ENCODE peak calls at places on chromosomes 7 and 10, in nine cellular contexts. N is stimulated activated effector memory CD8-positive, alpha-beta T cell treated with anti-CD3 and anti-CD28 coated beads, Interleukin-12 subunit alpha, Interleukin-12 subunit beta, amount 100 ng/mL, for 72 hours; D is 8988T; G is SW480; E is retina; C is NCI-H510A; B is adipocyte; F is thoracic aorta; A is type B pancreatic cell. M is an unnamed sample.

GRCh38 chr10:97066877-97067555 is 118.7 kb downstream of the SLIT1 start:
- DNase-seq in N (no peak), D (no peak), G (no peak), E (no peak), C (no peak), B (no peak), F (no peak), A (no peak), M (no peak)

GRCh38 chr10:79436066-79436849 is 9.2 kb downstream of the ZCCHC24 start:
- DNase-seq in N (no peak), D (no peak), G (no peak), E (no peak), C (no peak), B (no peak), F (no peak), A (no peak), M (no peak)

GRCh38 chr10:72692897-72693598 is 1.1 kb downstream of the MCU start:
- DNase-seq in N (no peak), D (no peak), G (no peak), E (no peak), C (no peak), B (peak), F (no peak), A (no peak), M (peak)

GRCh38 chr7:46654546-46655443 is 733.7 kb upstream of the IGFBP3 start:
- DNase-seq in N (no peak), D (no peak), G (peak), E (no peak), C (no peak), B (no peak), F (no peak), A (no peak), M (peak)

GRCh38 chr7:11005202-11005601 is 31.5 kb downstream of the PHF14 start:
- DNase-seq in N (no peak), D (no peak), G (no peak), E (no peak), C (no peak), B (no peak), F (no peak), A (no peak), M (no peak)

GRCh38 chr7:17108049-17108584 is 190.3 kb upstream of the AHR start:
- DNase-seq in N (no peak), D (no peak), G (no peak), E (no peak), C (no peak), B (no peak), F (no peak), A (no peak), M (no peak)

GRCh38 chr10:62352356-62352963 is 21.7 kb upstream of the ZNF365 start:
- DNase-seq in N (no peak), D (no peak), G (no peak), E (no peak), C (no peak), B (no peak), F (no peak), A (no peak), M (peak)

GRCh38 chr10:126842836-126843235 is 62.4 kb upstream of the DOCK1 start:
- DNase-seq in N (no peak), D (no peak), G (no peak), E (no peak), C (no peak), B (no peak), F (no peak), A (no peak), M (no peak)

GRCh38 chr7:5677538-5678294 is 103.7 kb downstream of the RNF216 start:
- DNase-seq in N (no peak), D (no peak), G (peak), E (peak), C (no peak), B (peak), F (no peak), A (no peak), M (peak)

GRCh38 chr7:147803625-147804024 is 786.9 kb upstream of the C7orf33 start:
- DNase-seq in N (no peak), D (no peak), G (no peak), E (peak), C (no peak), B (no peak), F (no peak), A (no peak), M (no peak)

GRCh38 chr7:22564511-22565045 is 64.6 kb upstream of the STEAP1B start:
- DNase-seq in N (no peak), D (no peak), G (no peak), E (no peak), C (no peak), B (peak), F (no peak), A (no peak), M (peak)

GRCh38 chr10:118963341-118963740 is 66.2 kb upstream of the NANOS1 start:
- DNase-seq in N (no peak), D (no peak), G (no peak), E (no peak), C (no peak), B (no peak), F (no peak), A (no peak), M (no peak)

GRCh38 chr7:1862560-1862959 is 192.5 kb downstream of the ELFN1 start:
- DNase-seq in N (no peak), D (no peak), G (no peak), E (no peak), C (no peak), B (no peak), F (no peak), A (no peak), M (no peak)

GRCh38 chr10:118484152-118484871 is 111.1 kb downstream of the PRLHR start:
- DNase-seq in N (no peak), D (no peak), G (no peak), E (no peak), C (no peak), B (no peak), F (no peak), A (no peak), M (no peak)

GRCh38 chr7:141290951-141291350 is 217.1 kb downstream of the TMEM178B start:
- DNase-seq in N (no peak), D (no peak), G (no peak), E (no peak), C (no peak), B (no peak), F (no peak), A (no peak), M (no peak)

GRCh38 chr10:48819806-48820205 is 119.8 kb downstream of the LRRC18 start:
- DNase-seq in N (no peak), D (no peak), G (no peak), E (no peak), C (no peak), B (no peak), F (no peak), A (no peak), M (no peak)

GRCh38 chr10:128641998-128642397 is 515.8 kb upstream of the MKI67 start:
- DNase-seq in N (no peak), D (no peak), G (no peak), E (no peak), C (no peak), B (no peak), F (no peak), A (no peak), M (peak)

GRCh38 chr10:121611431-121612159 is 13.4 kb upstream of the FGFR2 start:
- DNase-seq in N (no peak), D (no peak), G (no peak), E (peak), C (no peak), B (no peak), F (no peak), A (no peak), M (no peak)

GRCh38 chr10:99834410-99834809 is 52.0 kb downstream of the ABCC2 start:
- DNase-seq in N (no peak), D (peak), G (no peak), E (no peak), C (no peak), B (peak), F (no peak), A (no peak), M (peak)

GRCh38 chr7:96023376-96023775 is 251.0 kb downstream of the DYNC1I1 start:
- DNase-seq in N (no peak), D (no peak), G (no peak), E (no peak), C (no peak), B (no peak), F (no peak), A (no peak), M (no peak)

GRCh38 chr7:158997471-158997870 is 141.1 kb downstream of the DYNC2I1 start:
- DNase-seq in N (no peak), D (no peak), G (no peak), E (no peak), C (no peak), B (no peak), F (no peak), A (no peak), M (no peak)

GRCh38 chr7:106283501-106283830 is 1.3 kb downstream of the NAMPT start:
- DNase-seq in N (no peak), D (no peak), G (no peak), E (no peak), C (no peak), B (peak), F (no peak), A (no peak), M (no peak)

GRCh38 chr7:133562617-133563016 is 309.7 kb downstream of the EXOC4 start:
- DNase-seq in N (no peak), D (no peak), G (no peak), E (no peak), C (no peak), B (no peak), F (no peak), A (no peak), M (no peak)

GRCh38 chr7:7681936-7682329 is 36.5 kb downstream of the RPA3 start:
- DNase-seq in N (no peak), D (no peak), G (no peak), E (no peak), C (no peak), B (peak), F (no peak), A (no peak), M (no peak)

GRCh38 chr7:24740821-24741220 is 16.4 kb downstream of the GSDME start:
- DNase-seq in N (no peak), D (no peak), G (no peak), E (no peak), C (no peak), B (no peak), F (no peak), A (no peak), M (no peak)

GRCh38 chr7:898855-899681 is 22.7 kb downstream of the GET4 start:
- DNase-seq in N (no peak), D (no peak), G (no peak), E (no peak), C (no peak), B (no peak), F (no peak), A (no peak), M (no peak)

GRCh38 chr7:43220250-43220649 is 107.8 kb downstream of the HECW1 start:
- DNase-seq in N (no peak), D (no peak), G (peak), E (no peak), C (no peak), B (no peak), F (no peak), A (no peak), M (peak)

GRCh38 chr7:48250441-48250951 is 79.2 kb downstream of the ABCA13 start:
- DNase-seq in N (no peak), D (no peak), G (no peak), E (no peak), C (no peak), B (peak), F (no peak), A (no peak), M (peak)

GRCh38 chr7:26388256-26388655 is 96.6 kb downstream of the SNX10 start:
- DNase-seq in N (no peak), D (no peak), G (no peak), E (no peak), C (no peak), B (no peak), F (no peak), A (no peak), M (no peak)

M was measured in HT1080.